ENCODE peak calls at places on chromosomes 4 and X, in nine cellular contexts. J, H, D, W, F, C, Q, U and T are unnamed samples.
A peak's percentile ranks its signal among the peaks of the same experiment; 100 is the strongest.

GRCh38 chrX:122914256-122914655 is 269.8 kb upstream of the GRIA3 start:
- DNase-seq in J (no peak), H (no peak), D (no peak), W (no peak), F (no peak), C (no peak), Q (no peak), U (no peak), T (no peak)

GRCh38 chr4:66691101-66691500 is 854.2 kb downstream of the CENPC start:
- DNase-seq in J (no peak), H (no peak), D (no peak), W (no peak), F (no peak), C (no peak), Q (no peak), U (no peak), T (peak; percentile 5)

GRCh38 chr4:119656986-119657635 is 28.5 kb upstream of the PDE5A start:
- DNase-seq in J (no peak), H (no peak), D (no peak), W (no peak), F (peak; percentile 47), C (no peak), Q (peak; percentile 64), U (no peak), T (peak; percentile 21)

GRCh38 chr4:1596393-1596792 is 87.7 kb downstream of the FAM53A start:
- DNase-seq in J (no peak), H (no peak), D (no peak), W (peak; percentile 4), F (no peak), C (no peak), Q (no peak), U (no peak), T (no peak)

GRCh38 chrX:13653022-13653693 is at the start of gene TCEANC:
- DNase-seq in J (peak; percentile 94), H (peak; percentile 92), D (peak; percentile 98), W (peak; percentile 93), F (peak; percentile 98), C (peak; percentile 95), Q (peak; percentile 97), U (peak; percentile 84), T (peak; percentile 98)

GRCh38 chrX:85964744-85965143 is 82.6 kb downstream of the CHM start:
- DNase-seq in J (no peak), H (no peak), D (no peak), W (no peak), F (no peak), C (no peak), Q (peak; percentile 7), U (no peak), T (peak; percentile 7)

GRCh38 chr4:6560416-6561172 is 14.4 kb upstream of the MAN2B2 start:
- DNase-seq in J (no peak), H (no peak), D (no peak), W (no peak), F (no peak), C (no peak), Q (no peak), U (no peak), T (no peak)

GRCh38 chr4:57154191-57154590 is 44.0 kb upstream of the IGFBP7 start:
- DNase-seq in J (no peak), H (no peak), D (peak; percentile 42), W (no peak), F (peak; percentile 28), C (no peak), Q (peak; percentile 35), U (no peak), T (peak; percentile 87)

GRCh38 chrX:65862638-65863037 is 177.2 kb downstream of the VSIG4 start:
- DNase-seq in J (no peak), H (no peak), D (no peak), W (no peak), F (no peak), C (no peak), Q (no peak), U (no peak), T (no peak)

GRCh38 chrX:16416588-16416987 is 233.4 kb upstream of the S100G start:
- DNase-seq in J (no peak), H (no peak), D (no peak), W (no peak), F (no peak), C (no peak), Q (no peak), U (no peak), T (no peak)

GRCh38 chr4:105715692-105716278 is 7.2 kb downstream of the GSTCD start:
- DNase-seq in J (peak; percentile 17), H (no peak), D (no peak), W (no peak), F (peak; percentile 22), C (no peak), Q (peak; percentile 69), U (no peak), T (peak; percentile 55)

GRCh38 chr4:48315728-48316630 is 25.4 kb upstream of the SLAIN2 start:
- DNase-seq in J (peak; percentile 60), H (peak; percentile 31), D (no peak), W (no peak), F (peak; percentile 54), C (no peak), Q (peak; percentile 83), U (no peak), T (peak; percentile 79)

DNA sequence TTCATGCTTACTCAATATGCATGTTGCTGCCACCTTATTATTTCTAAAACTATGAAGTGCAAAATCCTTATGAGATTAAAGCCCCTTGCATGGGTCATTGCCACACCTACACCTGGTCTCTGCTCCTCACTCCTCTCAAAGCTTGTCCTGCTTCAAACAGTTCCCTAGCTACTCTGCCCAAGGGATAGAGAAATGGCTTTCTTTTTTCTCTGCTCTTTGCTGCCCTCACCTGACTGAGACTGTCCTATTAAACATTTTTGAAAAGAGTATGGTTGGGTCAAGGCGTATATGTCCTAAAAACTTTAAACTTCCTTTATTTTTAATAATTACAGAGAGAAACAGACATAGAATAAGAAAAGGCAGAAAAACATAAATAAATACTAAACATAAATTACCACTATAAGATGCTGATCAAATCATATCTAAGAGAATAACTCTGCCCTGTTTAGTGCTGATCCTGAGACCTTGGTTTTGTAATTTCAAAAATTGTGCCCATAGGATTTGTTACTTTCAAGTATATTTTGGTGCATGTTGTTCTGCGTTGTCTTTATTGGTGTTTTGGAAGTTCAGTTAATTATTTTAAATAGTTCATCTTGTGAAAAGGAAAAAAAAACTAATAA is 704.9 kb upstream of the PABPC4L start:
- DNase-seq in J (peak; percentile 2), H (no peak), D (no peak), W (no peak), F (no peak), C (peak; percentile 1), Q (peak; percentile 25), U (no peak), T (peak; percentile 43)
- TF ChIP-seq CTCF in J (peak; percentile 63), H (no peak), D (peak; percentile 31), W (no peak), F (peak; percentile 44), C (no peak), Q (peak; percentile 38), U (no peak), T (peak; percentile 42)

DNA sequence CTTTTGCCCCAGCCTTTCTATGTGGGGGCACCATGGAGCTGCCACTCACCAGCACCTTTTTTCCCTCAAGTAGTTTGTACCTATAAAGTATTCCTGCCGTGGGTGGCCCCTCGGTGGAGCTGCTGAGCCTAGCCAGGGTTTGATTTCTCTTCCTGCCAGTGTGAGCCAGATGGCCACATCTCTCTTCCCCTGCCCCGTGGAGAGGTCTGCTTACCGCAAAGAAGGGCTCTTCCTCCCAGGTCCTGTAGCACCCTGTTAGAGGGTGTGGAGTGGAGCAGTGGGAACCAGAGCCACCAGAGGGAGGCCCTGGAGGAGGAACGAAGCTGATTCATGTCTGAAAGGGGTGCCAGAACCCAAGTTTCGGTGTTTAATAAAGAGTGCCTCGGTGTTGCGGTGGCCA is 95.4 kb downstream of the PTTG2 start:
- DNase-seq in J (peak; percentile 37), H (no peak), D (no peak), W (no peak), F (no peak), C (no peak), Q (no peak), U (no peak), T (no peak)
- TF ChIP-seq CTCF in J (no peak), H (no peak), D (no peak), W (no peak), F (no peak), C (no peak), Q (no peak), U (no peak), T (no peak)

GRCh38 chrX:40552768-40553167 is 28.0 kb upstream of the ATP6AP2 start:
- DNase-seq in J (no peak), H (no peak), D (no peak), W (no peak), F (no peak), C (no peak), Q (peak; percentile 6), U (no peak), T (peak; percentile 13)
- TF ChIP-seq CTCF in J (peak; percentile 27), H (peak; percentile 34), D (no peak), W (no peak), F (peak; percentile 11), C (no peak), Q (peak; percentile 7), U (no peak), T (peak; percentile 17)

GRCh38 chr4:147110968-147111367 is 165.3 kb upstream of the TTC29 start:
- DNase-seq in J (peak; percentile 29), H (no peak), D (no peak), W (no peak), F (no peak), C (no peak), Q (peak; percentile 64), U (no peak), T (no peak)
- TF ChIP-seq CTCF in J (peak; percentile 43), H (peak; percentile 29), D (no peak), W (peak; percentile 13), F (peak; percentile 28), C (no peak), Q (peak; percentile 29), U (peak; percentile 17), T (peak; percentile 8)

GRCh38 chrX:25022499-25023325 is 6.9 kb upstream of the ARX start:
- DNase-seq in J (no peak), H (no peak), D (no peak), W (no peak), F (no peak), C (no peak), Q (no peak), U (no peak), T (no peak)
- TF ChIP-seq CTCF in J (no peak), H (no peak), D (no peak), W (no peak), F (no peak), C (no peak), Q (no peak), U (no peak), T (no peak)